ENCODE peak calls at places on chromosomes 16 and 17, in seven cellular contexts. Z is cardiac muscle cell; W is CD8-positive, alpha-beta memory T cell; A is endodermal cell; U is lower lobe of right lung; M is tibial artery; G is left ventricle myocardium inferior. S is an unnamed sample.

GRCh38 chr17:9361572-9361955 is 214.1 kb downstream of the STX8 start:
- DNase-seq in G (no peak), M (no peak), A (no peak), Z (no peak), U (no peak), W (no peak), S (no peak)

GRCh38 chr17:44170499-44171201 is at the start of gene ASB16:
- DNase-seq in M (peak), G (peak), A (peak), Z (no peak), U (no peak), W (no peak), S (no peak)

GRCh38 chr16:50593410-50594139 is 45.4 kb downstream of the NKD1 start:
- DNase-seq in Z (peak), U (no peak), G (no peak), A (peak), W (no peak), M (no peak), S (no peak)

GRCh38 chr16:28538733-28539596 is at the start of gene NUPR1:
- DNase-seq in G (peak), Z (peak), U (peak), M (peak), W (no peak), A (peak), S (peak)

GRCh38 chr16:24568392-24568791 is 29.0 kb downstream of the RBBP6 start:
- DNase-seq in M (no peak), Z (peak), A (no peak), W (no peak), G (no peak), U (no peak), S (no peak)

GRCh38 chr17:21125862-21126261 is 902 bp upstream of the DHRS7B start:
- DNase-seq in A (no peak), U (no peak), G (no peak), Z (no peak), M (no peak), W (peak), S (no peak)

GRCh38 chr17:73985466-73986015 is 217.9 kb upstream of the RPL38 start:
- DNase-seq in Z (no peak), M (no peak), G (no peak), A (peak), U (peak), W (no peak), S (no peak)

GRCh38 chr16:50245417-50246298 is 20.7 kb upstream of the ADCY7 start:
- DNase-seq in M (peak), U (peak), Z (peak), W (peak), G (no peak), A (peak), S (no peak)

GRCh38 chr16:13426279-13426678 is 493.7 kb upstream of the ERCC4 start:
- DNase-seq in M (no peak), A (peak), U (no peak), Z (no peak), G (no peak), W (no peak), S (no peak)

GRCh38 chr17:78231991-78232759 is 744 bp downstream of the TMEM235 start:
- DNase-seq in A (peak), M (no peak), W (no peak), Z (no peak), G (no peak), U (no peak), S (no peak)

GRCh38 chr16:15037745-15038144 is 18.1 kb downstream of the NTAN1 start:
- DNase-seq in A (no peak), M (no peak), Z (no peak), G (no peak), U (no peak), W (no peak), S (no peak)

GRCh38 chr16:87945351-87946042 is 5.7 kb upstream of the BANP start:
- DNase-seq in G (peak), A (peak), M (peak), Z (peak), U (peak), W (peak), S (no peak)

GRCh38 chr17:58337126-58337599 is 8.6 kb upstream of the TSPOAP1 start:
- DNase-seq in W (peak), U (no peak), Z (no peak), M (no peak), A (peak), G (no peak), S (no peak)

GRCh38 chr17:49817993-49818392 is 29.5 kb downstream of the KAT7 start:
- DNase-seq in U (no peak), G (no peak), W (peak), Z (no peak), M (no peak), A (no peak), S (no peak)

GRCh38 chr17:14942511-14943185 is 322.5 kb downstream of the PMP22 start:
- DNase-seq in M (no peak), U (no peak), G (no peak), W (no peak), Z (no peak), A (no peak), S (no peak)

GRCh38 chr16:13961099-13961811 is 41.3 kb downstream of the ERCC4 start:
- DNase-seq in A (no peak), M (no peak), U (no peak), G (no peak), W (no peak), Z (peak), S (no peak)

GRCh38 chr16:6643083-6643686 is 689.5 kb upstream of the RBFOX1 start:
- DNase-seq in Z (peak), W (peak), A (peak), M (no peak), U (no peak), G (no peak), S (peak)

GRCh38 chr16:88345031-88345942 is 37.5 kb upstream of the ZNF469 start:
- DNase-seq in Z (no peak), A (no peak), U (peak), W (no peak), M (no peak), G (peak), S (no peak)

GRCh38 chr16:11047057-11047456 is 102.7 kb downstream of the CLEC16A start:
- DNase-seq in W (no peak), M (no peak), G (no peak), A (no peak), Z (peak), U (no peak), S (peak)

GRCh38 chr16:4055748-4056147 is 60.5 kb downstream of the ADCY9 start:
- DNase-seq in G (no peak), Z (no peak), W (no peak), A (no peak), M (no peak), U (no peak), S (no peak)

GRCh38 chr17:64328875-64329405 is 61.7 kb downstream of the PECAM1 start:
- DNase-seq in G (no peak), Z (no peak), W (no peak), M (no peak), A (no peak), U (no peak), S (no peak)

GRCh38 chr17:68684860-68685493 is 83.8 kb upstream of the FAM20A start:
- DNase-seq in A (no peak), W (no peak), M (no peak), Z (peak), U (no peak), G (no peak), S (no peak)

GRCh38 chr16:24851700-24852099 is 5.9 kb downstream of the SLC5A11 start:
- DNase-seq in M (no peak), G (no peak), U (no peak), A (no peak), W (no peak), Z (peak), S (no peak)

GRCh38 chr17:4195306-4195705 is 52.3 kb downstream of the CYB5D2 start:
- DNase-seq in A (no peak), W (no peak), M (no peak), G (no peak), Z (peak), U (no peak), S (no peak)

GRCh38 chr17:57747221-57748017 is 2.3 kb upstream of the CCDC182 start:
- DNase-seq in M (no peak), Z (peak), U (no peak), G (no peak), W (peak), A (peak), S (peak)

GRCh38 chr16:66508261-66508913 is 41.5 kb downstream of the TK2 start:
- DNase-seq in G (no peak), W (no peak), M (peak), Z (peak), A (no peak), U (no peak), S (no peak)

GRCh38 chr17:9371019-9371418 is 204.6 kb downstream of the STX8 start:
- DNase-seq in M (no peak), U (no peak), A (no peak), W (no peak), Z (peak), G (no peak), S (no peak)

GRCh38 chr17:27578718-27579085 is 52.3 kb upstream of the LGALS9 start:
- DNase-seq in M (no peak), A (peak), G (no peak), U (no peak), Z (peak), W (no peak), S (no peak)

GRCh38 chr16:70804153-70804728 is 3.3 kb upstream of the VAC14 start:
- DNase-seq in Z (peak), W (no peak), A (peak), G (no peak), U (no peak), M (no peak), S (peak)

DNA sequence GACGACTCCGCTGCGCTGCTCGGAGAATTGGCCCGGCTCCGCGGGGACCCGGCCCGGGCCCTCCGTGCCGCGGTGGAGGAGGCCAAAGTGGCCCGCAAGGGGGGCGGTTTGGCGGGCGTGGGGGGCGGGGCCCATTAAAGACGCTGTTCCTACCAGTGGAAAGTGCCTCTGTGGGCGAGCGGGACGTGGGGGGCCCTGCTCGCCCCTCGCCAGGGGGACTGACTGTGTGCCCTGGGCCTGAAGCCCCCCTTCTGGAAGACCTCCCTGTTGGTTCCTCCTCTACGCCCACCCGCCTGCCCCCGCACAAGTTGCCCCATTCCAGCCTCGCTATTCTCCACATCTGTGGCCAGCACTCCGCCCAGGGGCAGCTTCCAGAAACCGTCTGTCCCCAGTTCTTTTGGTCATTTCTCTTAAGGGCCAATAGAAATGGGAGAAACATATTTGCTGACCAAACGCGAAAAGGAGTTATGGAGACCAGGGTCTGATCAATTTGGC is 1.9 kb upstream of the FGF11 start:
- DNase-seq in M (no peak), A (peak), U (no peak), G (no peak), Z (no peak), W (no peak), S (no peak)
- H3K4me3 ChIP-seq in M (peak), A (peak), U (peak), G (peak), Z (peak), W (peak), S (peak)

GRCh38 chr17:75908201-75908600 is 3.5 kb upstream of the MRPL38 start:
- DNase-seq in Z (no peak), W (no peak), G (peak), U (peak), M (no peak), A (no peak), S (no peak)

GRCh38 chr17:75909051-75909811 is 4.5 kb upstream of the MRPL38 start:
- DNase-seq in W (no peak), G (no peak), A (no peak), Z (no peak), U (no peak), M (no peak), S (no peak)

GRCh38 chr17:75906143-75906884 is 1.6 kb upstream of the MRPL38 start:
- DNase-seq in A (no peak), U (no peak), M (no peak), Z (no peak), W (no peak), G (no peak), S (no peak)

GRCh38 chr17:75910699-75911098 is 6.0 kb upstream of the MRPL38 start:
- DNase-seq in M (no peak), U (no peak), G (no peak), W (no peak), Z (no peak), A (peak), S (no peak)

DNA sequence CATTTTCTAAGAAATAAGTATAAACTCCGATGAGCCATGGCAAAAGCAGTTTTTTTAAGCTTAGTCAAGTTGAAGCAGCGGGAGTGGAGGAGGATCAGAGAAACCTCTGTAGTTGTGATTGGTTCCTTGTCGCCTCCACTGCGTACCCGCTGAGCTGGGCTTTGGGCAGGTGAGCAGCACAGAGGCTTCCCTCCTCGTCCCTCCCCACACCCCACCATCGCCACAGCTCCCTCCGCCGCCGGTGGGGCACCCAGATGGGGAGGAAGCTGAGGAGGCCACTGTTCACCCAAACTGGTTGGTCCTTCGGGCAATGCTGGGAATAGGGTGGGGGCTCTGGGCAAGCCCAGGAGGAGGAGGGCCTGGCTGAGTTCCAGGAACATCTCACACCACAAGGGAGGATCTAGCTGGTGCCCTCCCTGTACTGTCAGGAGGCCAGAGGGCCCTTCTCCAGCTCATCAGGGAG is 5.2 kb upstream of the MRPL38 start:
- DNase-seq in W (no peak), M (no peak), Z (no peak), U (no peak), G (no peak), A (no peak), S (no peak)
- H3K4me3 ChIP-seq in W (no peak), M (no peak), Z (no peak), U (no peak), G (no peak), A (no peak), S (no peak)

DNA sequence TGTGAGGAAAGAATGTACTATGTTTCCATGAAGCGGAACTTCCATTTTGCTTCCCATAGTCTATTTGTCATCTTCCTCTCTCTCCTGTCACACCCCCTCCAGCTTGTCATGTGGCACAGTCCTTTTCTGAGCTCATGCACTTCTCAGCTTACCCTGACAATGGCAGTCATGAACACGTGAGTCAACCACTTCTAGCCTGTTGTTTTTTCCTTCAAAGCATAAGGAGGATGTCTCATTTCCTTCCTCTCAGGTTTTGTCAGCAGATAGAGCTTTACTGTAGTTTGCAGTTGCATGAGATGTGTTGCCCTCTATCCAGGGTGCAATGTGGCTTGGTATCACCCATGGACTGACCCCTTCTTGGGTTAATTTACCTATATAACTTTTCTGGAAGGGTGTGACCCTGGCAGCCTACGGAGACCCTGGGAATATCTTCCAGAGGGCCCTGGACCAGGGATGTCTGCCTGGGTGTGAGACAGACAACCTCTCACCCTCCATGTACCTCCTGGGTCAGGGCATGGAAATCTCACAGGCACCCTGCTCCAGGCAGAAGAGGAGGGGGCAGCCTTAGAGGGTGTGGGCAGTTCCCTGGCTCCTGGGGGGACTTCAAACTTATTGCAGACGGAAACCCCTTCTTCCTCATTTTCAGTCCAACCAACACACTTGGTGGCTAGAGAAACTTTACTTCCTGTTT is 4.0 kb upstream of the ZNF267 start:
- DNase-seq in U (peak), W (peak), M (no peak), Z (peak), G (no peak), A (no peak), S (no peak)
- H3K4me3 ChIP-seq in U (no peak), W (peak), M (no peak), Z (no peak), G (no peak), A (no peak), S (no peak)

GRCh38 chr16:67720236-67720635 is 1.1 kb upstream of the GFOD2 start:
- DNase-seq in A (no peak), W (no peak), U (no peak), Z (no peak), G (no peak), M (no peak), S (no peak)
- H3K4me3 ChIP-seq in A (peak), W (peak), U (peak), Z (no peak), G (peak), M (no peak), S (no peak)

GRCh38 chr16:17469742-17470001 is 1.1 kb downstream of the XYLT1 start:
- DNase-seq in G (no peak), A (peak), Z (no peak), M (no peak), W (no peak), U (no peak), S (no peak)

GRCh38 chr16:17469011-17469741 is 1.6 kb downstream of the XYLT1 start:
- DNase-seq in Z (peak), U (no peak), W (no peak), A (peak), M (peak), G (no peak), S (peak)

GRCh38 chr16:17467923-17468540 is 2.7 kb downstream of the XYLT1 start:
- DNase-seq in W (peak), G (peak), M (peak), A (peak), U (no peak), Z (peak), S (no peak)

GRCh38 chr16:17470002-17470870 is 524 bp downstream of the XYLT1 start:
- DNase-seq in U (no peak), G (no peak), W (peak), Z (no peak), M (peak), A (peak), S (no peak)

GRCh38 chr16:17468611-17469010 is 2.1 kb downstream of the XYLT1 start:
- DNase-seq in A (no peak), M (no peak), W (no peak), U (no peak), G (no peak), Z (no peak), S (no peak)
- H3K4me3 ChIP-seq in A (peak), M (peak), W (peak), U (peak), G (peak), Z (no peak), S (peak)

DNA sequence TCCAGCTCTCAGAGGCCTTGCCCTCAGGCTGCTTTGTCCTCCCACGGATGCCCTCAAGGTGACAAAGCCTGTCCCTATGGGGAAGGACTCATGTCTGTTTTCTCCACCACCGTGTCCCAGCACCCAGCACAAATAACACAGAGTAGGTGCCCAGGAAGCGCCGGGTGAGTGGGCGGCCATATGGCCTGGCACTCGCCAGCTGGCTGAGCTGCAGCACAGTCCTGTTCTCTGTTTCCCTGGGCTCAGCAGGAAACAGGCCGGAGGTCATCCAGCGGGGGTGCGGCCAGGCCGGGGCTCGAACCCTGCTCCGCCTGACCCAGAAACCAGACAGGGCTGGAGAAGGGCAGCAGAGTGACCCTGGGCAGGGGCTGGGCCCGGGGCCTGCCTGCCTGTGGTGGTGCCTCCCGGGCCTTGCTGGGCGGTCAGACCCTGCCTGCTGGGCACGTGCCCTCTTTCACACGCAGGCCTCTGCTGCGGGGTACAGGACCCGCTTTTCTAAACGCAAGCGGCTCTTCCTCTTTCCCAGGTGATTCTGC is 139.0 kb upstream of the CIBAR2 start:
- DNase-seq in A (no peak), U (no peak), M (no peak), Z (no peak), W (no peak), G (no peak), S (no peak)
- H3K4me3 ChIP-seq in A (no peak), U (no peak), M (no peak), Z (no peak), W (no peak), G (no peak), S (no peak)

GRCh38 chr17:75047398-75048098 is 523 bp downstream of the KCTD2 start:
- DNase-seq in Z (peak), M (peak), A (peak), U (peak), G (peak), W (peak), S (no peak)
- H3K4me3 ChIP-seq in Z (peak), M (peak), A (peak), U (peak), G (peak), W (peak), S (peak)

GRCh38 chr17:83199500-83200201 is 120.2 kb downstream of the METRNL start:
- DNase-seq in M (peak), W (peak), U (peak), A (no peak), G (peak), Z (no peak), S (peak)
- H3K4me3 ChIP-seq in M (no peak), W (peak), U (peak), A (no peak), G (peak), Z (no peak), S (no peak)

DNA sequence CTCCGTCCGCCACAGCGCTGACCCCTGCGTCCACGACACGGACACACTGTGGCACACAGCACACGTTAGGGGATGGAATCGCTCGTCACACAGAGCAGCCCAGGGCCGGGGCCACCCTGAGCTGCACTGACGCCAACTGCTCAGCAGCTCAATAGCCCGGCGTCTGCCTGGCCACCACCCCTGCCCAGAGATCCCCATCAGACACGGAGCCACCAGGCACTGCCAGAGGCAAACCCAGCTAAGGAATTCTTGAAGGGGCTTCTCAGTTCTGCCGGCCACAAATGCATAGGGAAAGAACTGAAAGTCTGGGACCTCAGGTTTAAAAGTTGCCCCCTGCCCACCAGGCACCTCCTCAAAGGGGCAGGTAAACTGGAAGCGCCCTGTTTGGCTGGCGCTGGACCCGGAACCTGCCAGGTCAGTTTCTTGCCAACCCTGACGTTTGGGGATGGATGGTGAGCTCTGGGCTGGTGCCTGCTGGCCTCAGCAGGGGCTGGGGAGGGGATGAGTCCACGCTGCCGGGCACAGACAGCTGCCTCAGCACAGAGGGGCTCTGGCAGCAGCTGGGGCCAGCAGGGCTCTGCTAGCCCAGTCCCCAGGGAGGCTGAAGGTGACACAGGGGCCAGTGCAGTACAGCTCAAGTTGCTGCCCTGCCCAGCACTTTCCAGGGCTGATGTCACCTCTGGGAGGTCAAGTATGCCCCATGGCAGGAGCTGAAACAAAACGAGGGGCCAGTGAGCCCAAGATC is 33.2 kb downstream of the TIMM22 start:
- DNase-seq in M (peak), A (no peak), Z (no peak), U (no peak), W (no peak), G (no peak), S (no peak)
- H3K4me3 ChIP-seq in M (peak), A (no peak), Z (no peak), U (peak), W (no peak), G (peak), S (no peak)

S was measured in BJ.